ENCODE peak calls at places on chromosome 13, in five cellular contexts. One of them, this sample, is unnamed.

GRCh38 chr13:21812192-21812626 is 141.3 kb downstream of the FGF9 start:
- DNase-seq in heart left ventricle: no peak
- DNase-seq in thoracic aorta: no peak
- DNase-seq in MCF 10A: no peak
- DNase-seq in stomach: no peak
- DNase-seq in this sample: no peak

GRCh38 chr13:62706035-62706434 is 1290.4 kb upstream of the PCDH20 start:
- DNase-seq in stomach: no peak
- DNase-seq in heart left ventricle: no peak
- DNase-seq in MCF 10A: peak
- DNase-seq in thoracic aorta: no peak
- DNase-seq in this sample: peak

GRCh38 chr13:87123987-87124784 is 547.0 kb upstream of the SLITRK5 start:
- DNase-seq in MCF 10A: peak
- DNase-seq in stomach: no peak
- DNase-seq in thoracic aorta: no peak
- DNase-seq in heart left ventricle: no peak
- DNase-seq in this sample: peak

GRCh38 chr13:30882996-30883766 is 22.9 kb upstream of the MEDAG start:
- DNase-seq in MCF 10A: no peak
- DNase-seq in stomach: no peak
- DNase-seq in heart left ventricle: no peak
- DNase-seq in thoracic aorta: no peak
- DNase-seq in this sample: no peak

GRCh38 chr13:99896712-99897440 is 74.7 kb downstream of the ZIC5 start:
- DNase-seq in thoracic aorta: no peak
- DNase-seq in stomach: no peak
- DNase-seq in heart left ventricle: no peak
- DNase-seq in MCF 10A: no peak
- DNase-seq in this sample: no peak

GRCh38 chr13:75481176-75482069 is 546 bp downstream of the TBC1D4 start:
- DNase-seq in stomach: peak
- DNase-seq in thoracic aorta: no peak
- DNase-seq in MCF 10A: peak
- DNase-seq in heart left ventricle: peak
- DNase-seq in this sample: no peak

GRCh38 chr13:95267662-95268369 is 33.4 kb downstream of the ABCC4 start:
- DNase-seq in MCF 10A: peak
- DNase-seq in thoracic aorta: no peak
- DNase-seq in heart left ventricle: no peak
- DNase-seq in stomach: peak
- DNase-seq in this sample: peak

GRCh38 chr13:102402292-102402691 is 444 bp upstream of the FGF14 start:
- DNase-seq in stomach: no peak
- DNase-seq in heart left ventricle: peak
- DNase-seq in thoracic aorta: no peak
- DNase-seq in MCF 10A: no peak
- DNase-seq in this sample: peak

GRCh38 chr13:40490086-40490723 is 176.2 kb downstream of the FOXO1 start:
- DNase-seq in thoracic aorta: no peak
- DNase-seq in heart left ventricle: no peak
- DNase-seq in MCF 10A: peak
- DNase-seq in stomach: peak
- DNase-seq in this sample: no peak

GRCh38 chr13:90787007-90787406 is 560.5 kb upstream of the MIR17HG start:
- DNase-seq in thoracic aorta: no peak
- DNase-seq in stomach: no peak
- DNase-seq in heart left ventricle: no peak
- DNase-seq in MCF 10A: no peak
- DNase-seq in this sample: no peak

GRCh38 chr13:33110713-33111413 is 94.6 kb downstream of the KL start:
- DNase-seq in stomach: no peak
- DNase-seq in MCF 10A: no peak
- DNase-seq in heart left ventricle: peak
- DNase-seq in thoracic aorta: no peak
- DNase-seq in this sample: peak

GRCh38 chr13:27704681-27705080 is 83.0 kb downstream of the POLR1D start:
- DNase-seq in MCF 10A: peak
- DNase-seq in stomach: no peak
- DNase-seq in heart left ventricle: no peak
- DNase-seq in thoracic aorta: no peak
- DNase-seq in this sample: no peak

GRCh38 chr13:43963726-43964125 is 84.0 kb downstream of the LACC1 start:
- DNase-seq in MCF 10A: peak
- DNase-seq in thoracic aorta: no peak
- DNase-seq in stomach: no peak
- DNase-seq in heart left ventricle: no peak
- DNase-seq in this sample: no peak

GRCh38 chr13:62061751-62062150 is 646.1 kb upstream of the PCDH20 start:
- DNase-seq in MCF 10A: no peak
- DNase-seq in thoracic aorta: no peak
- DNase-seq in heart left ventricle: no peak
- DNase-seq in stomach: no peak
- DNase-seq in this sample: no peak

GRCh38 chr13:111388851-111389500 is 68.5 kb downstream of the TEX29 start:
- DNase-seq in stomach: peak
- DNase-seq in heart left ventricle: peak
- DNase-seq in thoracic aorta: no peak
- DNase-seq in MCF 10A: no peak
- DNase-seq in this sample: no peak

GRCh38 chr13:26601669-26602068 is 44.2 kb downstream of the WASF3 start:
- DNase-seq in thoracic aorta: no peak
- DNase-seq in MCF 10A: peak
- DNase-seq in heart left ventricle: no peak
- DNase-seq in stomach: no peak
- DNase-seq in this sample: peak

GRCh38 chr13:84025828-84026227 is 143.6 kb upstream of the SLITRK1 start:
- DNase-seq in MCF 10A: no peak
- DNase-seq in stomach: no peak
- DNase-seq in thoracic aorta: no peak
- DNase-seq in heart left ventricle: no peak
- DNase-seq in this sample: no peak

GRCh38 chr13:99322297-99323103 is 15.3 kb upstream of the GPR183 start:
- DNase-seq in heart left ventricle: no peak
- DNase-seq in MCF 10A: peak
- DNase-seq in thoracic aorta: no peak
- DNase-seq in stomach: no peak
- DNase-seq in this sample: peak

GRCh38 chr13:77930430-77930829 is 11.8 kb upstream of the EDNRB start:
- DNase-seq in heart left ventricle: no peak
- DNase-seq in stomach: no peak
- DNase-seq in MCF 10A: no peak
- DNase-seq in thoracic aorta: no peak
- DNase-seq in this sample: no peak

GRCh38 chr13:57716295-57716694 is 84.8 kb downstream of the PCDH17 start:
- DNase-seq in MCF 10A: peak
- DNase-seq in stomach: no peak
- DNase-seq in thoracic aorta: no peak
- DNase-seq in heart left ventricle: no peak
- DNase-seq in this sample: no peak

DNA sequence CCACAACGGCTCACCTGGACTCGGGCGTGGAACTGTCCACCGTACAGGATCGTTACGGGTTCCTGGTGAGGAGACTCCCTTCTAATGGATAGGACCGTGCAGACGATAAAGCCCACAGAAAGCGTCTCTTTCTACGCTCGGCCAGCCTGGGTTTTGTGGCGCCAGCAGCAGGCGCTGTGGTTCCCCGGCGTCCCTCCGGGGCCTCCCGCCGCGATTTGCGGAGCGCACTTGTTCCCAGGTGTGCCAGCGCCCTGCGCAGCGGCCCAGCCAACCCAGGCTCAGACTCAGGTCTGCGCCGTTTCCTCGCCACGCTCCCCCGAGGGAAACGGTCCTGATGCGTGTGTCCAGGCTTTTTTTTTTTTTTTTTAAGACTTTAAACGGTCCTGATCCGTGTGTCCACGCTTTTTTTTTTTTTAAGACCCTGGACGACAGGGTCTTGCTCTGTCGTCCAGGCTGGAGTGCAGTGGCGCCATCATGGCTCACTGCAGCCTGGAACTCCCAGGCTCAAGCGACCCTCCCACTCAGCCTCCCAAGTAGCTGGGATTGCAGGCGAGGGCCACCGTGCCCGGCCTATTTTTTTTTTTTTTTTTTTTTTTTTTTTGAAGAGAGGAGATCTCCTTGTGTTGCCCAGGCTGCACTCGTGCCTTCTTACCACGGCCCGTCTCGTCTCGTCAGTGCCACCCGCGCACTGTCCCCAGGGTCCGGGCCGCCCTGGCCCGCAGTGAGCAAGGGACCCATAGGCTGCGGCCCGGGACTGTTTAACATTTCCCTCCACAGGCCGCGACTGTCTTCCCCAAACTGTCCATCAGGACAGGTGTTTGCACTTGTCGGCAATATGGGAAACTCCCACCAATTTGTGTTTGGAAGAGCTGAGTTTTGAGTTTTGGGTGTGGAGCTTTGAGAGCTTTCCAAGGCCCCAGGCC is 23.8 kb downstream of the GJA3 start:
- DNase-seq in MCF 10A: no peak
- DNase-seq in thoracic aorta: no peak
- DNase-seq in heart left ventricle: no peak
- DNase-seq in stomach: peak
- DNase-seq in this sample: peak
- TF ChIP-seq CTCF in MCF 10A: no peak
- TF ChIP-seq CTCF in thoracic aorta: no peak
- TF ChIP-seq CTCF in heart left ventricle: no peak
- TF ChIP-seq CTCF in stomach: no peak
- TF ChIP-seq CTCF in this sample: peak

GRCh38 chr13:29703421-29703820 is 107.9 kb upstream of the SLC7A1 start:
- DNase-seq in thoracic aorta: no peak
- DNase-seq in stomach: no peak
- DNase-seq in heart left ventricle: no peak
- DNase-seq in MCF 10A: no peak
- DNase-seq in this sample: no peak

GRCh38 chr13:29704648-29705047 is 109.2 kb upstream of the SLC7A1 start:
- DNase-seq in thoracic aorta: no peak
- DNase-seq in MCF 10A: no peak
- DNase-seq in heart left ventricle: peak
- DNase-seq in stomach: no peak
- DNase-seq in this sample: peak

GRCh38 chr13:29702912-29703351 is 107.4 kb upstream of the SLC7A1 start:
- DNase-seq in thoracic aorta: no peak
- DNase-seq in MCF 10A: peak
- DNase-seq in heart left ventricle: peak
- DNase-seq in stomach: no peak
- DNase-seq in this sample: peak

GRCh38 chr13:29706923-29707322 is 111.4 kb upstream of the SLC7A1 start:
- DNase-seq in heart left ventricle: no peak
- DNase-seq in MCF 10A: no peak
- DNase-seq in thoracic aorta: no peak
- DNase-seq in stomach: no peak
- DNase-seq in this sample: no peak

GRCh38 chr13:29707876-29708543 is 112.5 kb upstream of the SLC7A1 start:
- DNase-seq in MCF 10A: peak
- DNase-seq in thoracic aorta: no peak
- DNase-seq in heart left ventricle: peak
- DNase-seq in stomach: peak
- DNase-seq in this sample: peak
- TF ChIP-seq CTCF in MCF 10A: peak
- TF ChIP-seq CTCF in thoracic aorta: peak
- TF ChIP-seq CTCF in heart left ventricle: peak
- TF ChIP-seq CTCF in stomach: no peak
- TF ChIP-seq CTCF in this sample: peak

GRCh38 chr13:113730831-113731191 is 28.2 kb upstream of the TMEM255B start:
- DNase-seq in heart left ventricle: peak
- DNase-seq in thoracic aorta: no peak
- DNase-seq in stomach: no peak
- DNase-seq in MCF 10A: no peak
- DNase-seq in this sample: no peak
- TF ChIP-seq CTCF in heart left ventricle: no peak
- TF ChIP-seq CTCF in thoracic aorta: no peak
- TF ChIP-seq CTCF in stomach: no peak
- TF ChIP-seq CTCF in MCF 10A: no peak
- TF ChIP-seq CTCF in this sample: no peak

GRCh38 chr13:51148952-51149573 is 38.0 kb upstream of the C13orf42 start:
- DNase-seq in MCF 10A: peak
- DNase-seq in stomach: no peak
- DNase-seq in heart left ventricle: no peak
- DNase-seq in thoracic aorta: no peak
- DNase-seq in this sample: peak
- TF ChIP-seq CTCF in MCF 10A: peak
- TF ChIP-seq CTCF in stomach: no peak
- TF ChIP-seq CTCF in heart left ventricle: peak
- TF ChIP-seq CTCF in thoracic aorta: peak
- TF ChIP-seq CTCF in this sample: peak

DNA sequence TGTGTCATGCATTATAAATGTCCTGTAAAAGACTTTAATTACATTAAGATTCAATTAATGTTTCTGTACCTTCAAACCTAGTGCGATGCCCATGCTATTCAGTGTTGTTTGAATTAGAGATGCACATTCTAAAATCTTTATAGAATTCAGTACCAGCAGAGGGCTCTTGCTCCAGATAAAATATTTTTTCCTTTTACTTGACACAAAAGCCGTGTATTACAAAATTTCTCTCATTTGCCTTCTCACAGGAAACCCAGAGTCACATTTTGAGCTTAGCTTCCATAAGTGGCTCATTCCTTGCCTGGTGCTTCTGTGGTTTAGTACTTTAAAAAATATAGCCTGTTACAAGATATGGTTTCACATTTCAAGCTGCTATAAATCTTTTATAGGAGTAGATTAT is 101.2 kb downstream of the RNF17 start:
- DNase-seq in heart left ventricle: no peak
- DNase-seq in stomach: no peak
- DNase-seq in MCF 10A: peak
- DNase-seq in thoracic aorta: no peak
- DNase-seq in this sample: peak
- TF ChIP-seq CTCF in heart left ventricle: peak
- TF ChIP-seq CTCF in stomach: no peak
- TF ChIP-seq CTCF in MCF 10A: no peak
- TF ChIP-seq CTCF in thoracic aorta: peak
- TF ChIP-seq CTCF in this sample: peak

DNA sequence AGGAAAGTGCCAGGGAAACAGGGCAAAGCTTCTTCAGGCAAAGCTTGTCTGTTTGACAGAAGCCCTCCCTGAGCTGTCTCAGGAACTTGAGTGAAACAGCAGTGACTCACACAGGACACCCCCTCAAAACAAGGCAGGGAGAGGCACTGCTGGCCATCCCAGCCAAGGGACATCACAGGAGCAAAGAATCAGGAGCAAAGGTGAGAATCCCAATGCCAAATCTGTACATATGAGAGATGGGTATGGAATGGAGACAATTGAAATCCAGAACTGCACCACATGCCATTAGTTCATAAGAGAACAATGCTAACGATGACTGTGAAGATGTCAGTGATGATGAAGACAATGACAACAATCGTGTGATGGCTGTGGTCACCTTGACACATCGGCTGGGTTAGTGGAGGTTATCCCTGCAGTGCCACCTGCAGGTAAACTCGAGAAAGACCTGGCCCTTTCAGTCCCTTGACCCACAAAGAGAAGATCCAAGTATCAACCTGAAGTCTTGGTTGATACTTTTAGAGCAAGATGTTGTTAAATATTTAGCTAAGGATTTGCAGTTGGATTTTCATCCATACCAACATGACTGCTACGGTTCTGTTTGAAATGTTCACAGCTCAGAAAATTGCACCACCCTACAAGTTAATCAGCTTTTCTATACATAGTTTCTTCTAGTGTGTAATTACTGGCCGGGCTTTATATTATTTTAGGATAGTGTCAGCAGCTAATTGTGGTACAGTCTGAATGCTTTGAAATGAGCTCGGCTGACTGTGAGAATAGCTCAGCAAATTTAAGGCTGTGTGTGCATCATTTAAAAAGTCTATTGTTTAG is 42.0 kb upstream of the IPO5 start:
- DNase-seq in thoracic aorta: no peak
- DNase-seq in stomach: no peak
- DNase-seq in heart left ventricle: no peak
- DNase-seq in MCF 10A: peak
- DNase-seq in this sample: peak
- TF ChIP-seq CTCF in thoracic aorta: no peak
- TF ChIP-seq CTCF in stomach: no peak
- TF ChIP-seq CTCF in heart left ventricle: no peak
- TF ChIP-seq CTCF in MCF 10A: peak
- TF ChIP-seq CTCF in this sample: peak